ENCODE peak calls at places on chromosomes 3 and 15, in six cellular contexts. One of them, this sample, is unnamed.

GRCh38 chr3:53729618-53730017 is 116.6 kb downstream of the CHDH start:
- DNase-seq in stimulated activated CD8-positive, alpha-beta memory T cell treated with anti-CD3 and anti-CD28 coated beads, Interleukin-2, amount 100 ng/mL, for 48 hours: no peak
- DNase-seq in GDM1: no peak
- DNase-seq in hepatic stellate cell: no peak
- DNase-seq in HL-60: no peak
- DNase-seq in iris pigment epithelial cell: no peak
- DNase-seq in this sample: no peak

GRCh38 chr3:197487911-197488391 is 67.8 kb downstream of the BDH1 start:
- DNase-seq in stimulated activated CD8-positive, alpha-beta memory T cell treated with anti-CD3 and anti-CD28 coated beads, Interleukin-2, amount 100 ng/mL, for 48 hours: no peak
- DNase-seq in GDM1: no peak
- DNase-seq in hepatic stellate cell: peak
- DNase-seq in HL-60: no peak
- DNase-seq in iris pigment epithelial cell: peak
- DNase-seq in this sample: peak

GRCh38 chr15:29859293-29859692 is 37.0 kb upstream of the TJP1 start:
- DNase-seq in stimulated activated CD8-positive, alpha-beta memory T cell treated with anti-CD3 and anti-CD28 coated beads, Interleukin-2, amount 100 ng/mL, for 48 hours: no peak
- DNase-seq in GDM1: no peak
- DNase-seq in hepatic stellate cell: peak
- DNase-seq in HL-60: no peak
- DNase-seq in iris pigment epithelial cell: no peak
- DNase-seq in this sample: no peak

GRCh38 chr3:9056581-9056980 is 93.3 kb upstream of the RAD18 start:
- DNase-seq in stimulated activated CD8-positive, alpha-beta memory T cell treated with anti-CD3 and anti-CD28 coated beads, Interleukin-2, amount 100 ng/mL, for 48 hours: no peak
- DNase-seq in GDM1: no peak
- DNase-seq in hepatic stellate cell: no peak
- DNase-seq in HL-60: no peak
- DNase-seq in iris pigment epithelial cell: no peak
- DNase-seq in this sample: no peak

GRCh38 chr3:12394516-12395271 is 89.6 kb upstream of the TSEN2 start:
- DNase-seq in stimulated activated CD8-positive, alpha-beta memory T cell treated with anti-CD3 and anti-CD28 coated beads, Interleukin-2, amount 100 ng/mL, for 48 hours: no peak
- DNase-seq in GDM1: no peak
- DNase-seq in hepatic stellate cell: no peak
- DNase-seq in HL-60: peak
- DNase-seq in iris pigment epithelial cell: no peak
- DNase-seq in this sample: no peak

GRCh38 chr3:66693461-66693912 is 192.7 kb upstream of the LRIG1 start:
- DNase-seq in stimulated activated CD8-positive, alpha-beta memory T cell treated with anti-CD3 and anti-CD28 coated beads, Interleukin-2, amount 100 ng/mL, for 48 hours: no peak
- DNase-seq in GDM1: no peak
- DNase-seq in hepatic stellate cell: no peak
- DNase-seq in HL-60: no peak
- DNase-seq in iris pigment epithelial cell: peak
- DNase-seq in this sample: no peak

GRCh38 chr15:99909914-99910313 is 176.7 kb upstream of the LYSMD4 start:
- DNase-seq in stimulated activated CD8-positive, alpha-beta memory T cell treated with anti-CD3 and anti-CD28 coated beads, Interleukin-2, amount 100 ng/mL, for 48 hours: no peak
- DNase-seq in GDM1: no peak
- DNase-seq in hepatic stellate cell: no peak
- DNase-seq in HL-60: no peak
- DNase-seq in iris pigment epithelial cell: no peak
- DNase-seq in this sample: no peak

GRCh38 chr15:64558460-64559179 is 98.2 kb downstream of the ZNF609 start:
- DNase-seq in stimulated activated CD8-positive, alpha-beta memory T cell treated with anti-CD3 and anti-CD28 coated beads, Interleukin-2, amount 100 ng/mL, for 48 hours: no peak
- DNase-seq in GDM1: no peak
- DNase-seq in hepatic stellate cell: peak
- DNase-seq in HL-60: no peak
- DNase-seq in iris pigment epithelial cell: no peak
- DNase-seq in this sample: peak

GRCh38 chr3:112109313-112109712 is 23.1 kb downstream of the C3orf52 start:
- DNase-seq in stimulated activated CD8-positive, alpha-beta memory T cell treated with anti-CD3 and anti-CD28 coated beads, Interleukin-2, amount 100 ng/mL, for 48 hours: no peak
- DNase-seq in GDM1: no peak
- DNase-seq in hepatic stellate cell: no peak
- DNase-seq in HL-60: no peak
- DNase-seq in iris pigment epithelial cell: no peak
- DNase-seq in this sample: no peak

GRCh38 chr3:151843275-151843674 is 29.4 kb downstream of the AADAC start:
- DNase-seq in stimulated activated CD8-positive, alpha-beta memory T cell treated with anti-CD3 and anti-CD28 coated beads, Interleukin-2, amount 100 ng/mL, for 48 hours: no peak
- DNase-seq in GDM1: no peak
- DNase-seq in hepatic stellate cell: no peak
- DNase-seq in HL-60: no peak
- DNase-seq in iris pigment epithelial cell: peak
- DNase-seq in this sample: peak

GRCh38 chr15:42457445-42458442 is 33.2 kb downstream of the ZNF106 start:
- DNase-seq in stimulated activated CD8-positive, alpha-beta memory T cell treated with anti-CD3 and anti-CD28 coated beads, Interleukin-2, amount 100 ng/mL, for 48 hours: no peak
- DNase-seq in GDM1: no peak
- DNase-seq in hepatic stellate cell: peak
- DNase-seq in HL-60: no peak
- DNase-seq in iris pigment epithelial cell: peak
- DNase-seq in this sample: no peak

GRCh38 chr15:96330450-96331140 is at the start of gene NR2F2:
- DNase-seq in stimulated activated CD8-positive, alpha-beta memory T cell treated with anti-CD3 and anti-CD28 coated beads, Interleukin-2, amount 100 ng/mL, for 48 hours: peak
- DNase-seq in GDM1: no peak
- DNase-seq in hepatic stellate cell: peak
- DNase-seq in HL-60: peak
- DNase-seq in iris pigment epithelial cell: peak
- DNase-seq in this sample: peak

GRCh38 chr3:162994165-162994564 is 1497.6 kb downstream of the OTOL1 start:
- DNase-seq in stimulated activated CD8-positive, alpha-beta memory T cell treated with anti-CD3 and anti-CD28 coated beads, Interleukin-2, amount 100 ng/mL, for 48 hours: no peak
- DNase-seq in GDM1: no peak
- DNase-seq in hepatic stellate cell: no peak
- DNase-seq in HL-60: no peak
- DNase-seq in iris pigment epithelial cell: no peak
- DNase-seq in this sample: no peak

GRCh38 chr3:37114251-37115145 is 59.9 kb downstream of the LRRFIP2 start:
- DNase-seq in stimulated activated CD8-positive, alpha-beta memory T cell treated with anti-CD3 and anti-CD28 coated beads, Interleukin-2, amount 100 ng/mL, for 48 hours: no peak
- DNase-seq in GDM1: no peak
- DNase-seq in hepatic stellate cell: peak
- DNase-seq in HL-60: no peak
- DNase-seq in iris pigment epithelial cell: peak
- DNase-seq in this sample: peak

GRCh38 chr3:100968908-100969556 is 24.2 kb downstream of the ABI3BP start:
- DNase-seq in stimulated activated CD8-positive, alpha-beta memory T cell treated with anti-CD3 and anti-CD28 coated beads, Interleukin-2, amount 100 ng/mL, for 48 hours: no peak
- DNase-seq in GDM1: no peak
- DNase-seq in hepatic stellate cell: no peak
- DNase-seq in HL-60: no peak
- DNase-seq in iris pigment epithelial cell: no peak
- DNase-seq in this sample: no peak

GRCh38 chr3:113097821-113098516 is 107.2 kb downstream of the GTPBP8 start:
- DNase-seq in stimulated activated CD8-positive, alpha-beta memory T cell treated with anti-CD3 and anti-CD28 coated beads, Interleukin-2, amount 100 ng/mL, for 48 hours: no peak
- DNase-seq in GDM1: no peak
- DNase-seq in hepatic stellate cell: peak
- DNase-seq in HL-60: no peak
- DNase-seq in iris pigment epithelial cell: peak
- DNase-seq in this sample: peak

GRCh38 chr3:192851821-192852352 is 65.8 kb downstream of the MB21D2 start:
- DNase-seq in stimulated activated CD8-positive, alpha-beta memory T cell treated with anti-CD3 and anti-CD28 coated beads, Interleukin-2, amount 100 ng/mL, for 48 hours: no peak
- DNase-seq in GDM1: no peak
- DNase-seq in hepatic stellate cell: peak
- DNase-seq in HL-60: peak
- DNase-seq in iris pigment epithelial cell: peak
- DNase-seq in this sample: peak

GRCh38 chr3:148682997-148683396 is 14.7 kb upstream of the AGTR1 start:
- DNase-seq in stimulated activated CD8-positive, alpha-beta memory T cell treated with anti-CD3 and anti-CD28 coated beads, Interleukin-2, amount 100 ng/mL, for 48 hours: no peak
- DNase-seq in GDM1: no peak
- DNase-seq in hepatic stellate cell: no peak
- DNase-seq in HL-60: no peak
- DNase-seq in iris pigment epithelial cell: no peak
- DNase-seq in this sample: no peak

This sample was measured in NCI-H226.